ENCODE peak calls at places on chromosomes 5 and 9, in four cellular contexts. V is nephron progenitor cell, A is osteocyte, N is omental fat pad. S is an unnamed sample.

GRCh38 chr9:121483049-121483448 is 16.6 kb downstream of the GGTA1 start:
- DNase-seq in N (no peak), A (no peak), V (no peak), S (no peak)

GRCh38 chr5:134891473-134891872 is 13.5 kb upstream of the PCBD2 start:
- DNase-seq in N (no peak), V (no peak), A (no peak), S (no peak)

GRCh38 chr9:137028013-137028280 is at the start of gene ABCA2:
- DNase-seq in V (no peak), A (no peak), N (no peak), S (no peak)

GRCh38 chr9:111559000-111559610 is 34.1 kb downstream of the ZNF483 start:
- DNase-seq in A (no peak), N (no peak), V (no peak), S (no peak)

GRCh38 chr9:36746415-36746814 is 173.7 kb downstream of the MELK start:
- DNase-seq in A (no peak), V (no peak), N (no peak), S (no peak)

GRCh38 chr5:102596951-102597350 is 98.2 kb upstream of the SLCO6A1 start:
- DNase-seq in N (no peak), A (no peak), V (no peak), S (no peak)

GRCh38 chr9:106467113-106467846 is 395.7 kb upstream of the ZNF462 start:
- DNase-seq in A (no peak), N (no peak), V (peak), S (no peak)

GRCh38 chr5:37838152-37838932 is 1.5 kb downstream of the GDNF start:
- DNase-seq in A (no peak), N (no peak), V (peak), S (no peak)

GRCh38 chr9:112550531-112550930 is 63.9 kb downstream of the KIAA1958 start:
- DNase-seq in A (no peak), N (no peak), V (no peak), S (no peak)

GRCh38 chr5:131212471-131213021 is 41.8 kb downstream of the LYRM7 start:
- DNase-seq in V (no peak), A (no peak), N (no peak), S (no peak)

GRCh38 chr9:20043035-20043434 is 254.2 kb upstream of the SLC24A2 start:
- DNase-seq in A (no peak), N (no peak), V (no peak), S (no peak)

GRCh38 chr9:136808075-136808780 is 480 bp downstream of the RABL6 start:
- DNase-seq in V (peak), N (no peak), A (no peak), S (no peak)

GRCh38 chr5:66436721-66437120 is 159.5 kb upstream of the MAST4 start:
- DNase-seq in V (no peak), N (no peak), A (no peak), S (no peak)

GRCh38 chr9:124251605-124252366 is 6.0 kb upstream of the NEK6 start:
- DNase-seq in A (no peak), N (no peak), V (no peak), S (no peak)
- TF ChIP-seq CTCF in A (no peak), N (no peak), V (no peak), S (peak)

DNA sequence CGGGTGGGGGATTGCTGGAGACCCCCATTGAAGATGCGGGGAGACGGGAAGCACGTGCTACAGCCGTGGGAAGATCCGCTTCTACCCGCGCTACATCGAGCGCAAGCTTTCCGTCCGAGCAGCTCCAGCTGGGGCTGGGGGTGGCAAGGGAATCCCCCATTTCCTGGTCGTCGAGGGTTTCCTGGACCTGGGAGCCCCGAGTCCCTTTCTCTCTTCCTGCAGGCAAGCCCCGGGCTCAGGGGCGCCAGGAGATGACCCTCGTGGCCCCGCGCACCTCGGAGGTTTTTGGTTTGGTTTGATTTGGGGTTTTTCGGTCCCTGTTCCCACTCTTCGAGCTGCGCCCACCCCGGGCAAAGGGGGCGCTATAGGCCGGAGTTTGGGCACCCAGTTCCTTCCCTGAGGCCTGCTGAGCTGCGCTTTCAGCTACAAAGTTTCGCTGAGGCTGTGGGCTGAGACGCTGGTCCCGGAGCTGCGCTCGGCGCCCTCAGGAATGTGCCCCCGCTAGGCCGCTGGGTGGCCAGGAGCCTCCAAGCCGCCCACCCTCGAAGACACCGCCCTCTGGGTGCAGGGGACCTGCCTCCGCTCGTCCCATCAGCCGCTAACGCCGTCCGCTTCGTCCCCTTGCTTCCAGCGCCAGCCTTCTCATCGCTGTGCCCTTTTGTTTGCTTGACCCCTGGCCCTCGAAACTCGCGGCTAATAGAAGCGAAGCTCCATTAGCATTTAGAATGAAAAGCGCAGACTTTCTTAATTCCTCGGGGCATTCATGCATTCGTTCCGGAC is 2.9 kb downstream of the NR4A3 start:
- DNase-seq in V (peak), N (no peak), A (peak), S (no peak)
- TF ChIP-seq CTCF in V (peak), N (no peak), A (peak), S (peak)

DNA sequence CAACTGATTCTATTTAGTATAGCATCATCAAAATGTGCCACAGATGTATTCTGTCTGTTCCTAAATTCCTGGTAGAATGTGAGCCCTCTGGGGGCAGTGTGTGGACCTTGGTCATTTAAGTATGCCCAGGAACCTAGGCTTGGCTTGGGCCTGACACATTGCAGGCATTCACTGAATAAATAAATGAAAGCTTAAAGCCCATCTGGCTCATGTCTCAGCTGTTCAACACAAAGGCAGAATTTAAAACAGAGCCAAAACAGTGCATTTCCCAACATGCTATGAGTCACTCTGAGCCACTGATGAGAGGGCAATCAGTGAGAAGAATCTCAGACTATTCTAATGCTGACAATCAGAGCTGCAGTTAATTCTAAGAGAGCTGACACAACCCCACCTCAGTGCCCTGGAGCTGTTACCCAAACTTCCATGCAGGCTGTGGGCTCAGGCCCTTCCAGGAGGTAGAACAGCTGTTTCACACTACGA is 8.1 kb downstream of the FAM193B start:
- DNase-seq in N (no peak), A (no peak), V (no peak), S (peak)
- TF ChIP-seq CTCF in N (no peak), A (no peak), V (no peak), S (peak)

GRCh38 chr5:151223447-151224264 is at the start of gene CCDC69:
- DNase-seq in V (peak), A (peak), N (no peak), S (no peak)
- TF ChIP-seq CTCF in V (no peak), A (peak), N (no peak), S (peak)

GRCh38 chr9:29697011-29697410 is 2123.7 kb upstream of the C9orf72 start:
- DNase-seq in A (no peak), N (no peak), V (no peak), S (no peak)

GRCh38 chr9:29691145-29691544 is 2117.9 kb upstream of the C9orf72 start:
- DNase-seq in V (no peak), A (no peak), N (no peak), S (no peak)

DNA sequence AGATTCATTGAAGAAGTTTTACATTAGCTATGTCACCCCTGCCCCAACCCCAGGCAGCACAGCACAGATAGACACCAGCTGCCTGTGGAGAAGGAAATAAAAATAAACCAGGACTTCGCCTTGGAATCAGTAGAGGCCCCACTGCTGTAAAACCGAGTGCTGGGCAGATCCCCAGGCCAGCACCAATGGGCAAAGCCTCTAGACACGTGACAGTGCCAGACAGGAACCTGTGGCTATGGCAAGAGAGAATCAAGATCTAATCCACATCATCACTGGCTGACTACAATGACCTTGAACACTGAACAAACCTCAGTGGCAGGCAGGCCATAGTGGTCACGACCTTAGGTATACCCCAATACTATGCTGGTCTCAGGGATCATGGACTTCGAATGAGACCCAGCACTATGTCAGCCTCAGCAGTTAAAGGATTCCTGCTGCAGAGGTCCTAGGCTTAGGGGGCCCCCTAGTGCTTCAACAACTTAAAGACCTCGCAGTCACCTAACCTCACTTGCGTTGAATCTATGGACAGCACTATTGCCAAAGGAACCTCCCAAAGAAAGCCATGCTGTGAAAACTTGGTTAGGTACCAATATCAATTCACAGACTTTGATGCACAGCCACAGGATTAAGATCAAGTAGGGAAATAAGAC is 2118.6 kb upstream of the C9orf72 start:
- DNase-seq in V (peak), N (no peak), A (no peak), S (no peak)
- TF ChIP-seq CTCF in V (peak), N (no peak), A (peak), S (peak)

GRCh38 chr5:54885636-54886035 is 99.8 kb downstream of the ESM1 start:
- DNase-seq in A (no peak), V (no peak), N (no peak), S (no peak)

GRCh38 chr5:54884195-54884536 is 101.2 kb downstream of the ESM1 start:
- DNase-seq in A (no peak), V (no peak), N (no peak), S (no peak)

GRCh38 chr5:54882101-54882500 is 103.3 kb downstream of the ESM1 start:
- DNase-seq in N (no peak), V (no peak), A (no peak), S (no peak)

GRCh38 chr5:54882841-54883240 is 102.6 kb downstream of the ESM1 start:
- DNase-seq in N (no peak), A (no peak), V (no peak), S (no peak)

GRCh38 chr5:54883374-54884194 is 101.8 kb downstream of the ESM1 start:
- DNase-seq in N (peak), V (peak), A (no peak), S (no peak)
- TF ChIP-seq CTCF in N (no peak), V (no peak), A (no peak), S (no peak)

GRCh38 chr9:131530546-131530929 is 525 bp downstream of the UCK1 start:
- DNase-seq in V (peak), A (no peak), N (no peak), S (no peak)
- TF ChIP-seq CTCF in V (no peak), A (peak), N (no peak), S (peak)

GRCh38 chr5:172052454-172053236 is 46.2 kb upstream of the FBXW11 start:
- DNase-seq in V (no peak), A (no peak), N (no peak), S (peak)
- TF ChIP-seq CTCF in V (no peak), A (no peak), N (no peak), S (peak)

S was measured in AG04450.